ENCODE peak calls at places on chromosomes 13 and 19, in eight cellular contexts. Q is psoas muscle; Z is MCF 10A; U is suprapubic skin; L is fibroblast of pulmonary artery; B is upper lobe of right lung; D is CD4-positive, alpha-beta T cell; R is GM23338. C is an unnamed sample.

GRCh38 chr19:21496876-21497275 is 8.5 kb upstream of the ZNF429 start:
- DNase-seq in L (no peak), R (no peak), Z (no peak), U (no peak), Q (no peak), D (no peak), B (no peak), C (no peak)

GRCh38 chr19:28296506-28296905 is 916.4 kb downstream of the UQCRFS1 start:
- DNase-seq in Z (no peak), D (no peak), B (no peak), Q (no peak), U (no peak), L (peak; percentile 35), R (no peak), C (no peak)

GRCh38 chr19:39499082-39499642 is 415 bp downstream of the DLL3 start:
- DNase-seq in B (no peak), U (no peak), R (peak; percentile 65), L (no peak), Q (no peak), D (no peak), Z (no peak), C (peak; percentile 69)

GRCh38 chr13:52164989-52165388 is 5.6 kb upstream of the NEK3 start:
- DNase-seq in U (no peak), D (no peak), B (no peak), Z (no peak), L (no peak), Q (no peak), R (no peak), C (no peak)

GRCh38 chr19:35040826-35041547 is 534 bp upstream of the HPN start:
- DNase-seq in L (peak; percentile 48), R (peak; percentile 93), Q (peak; percentile 98), D (no peak), B (peak; percentile 96), Z (no peak), U (peak; percentile 88), C (peak; percentile 74)

GRCh38 chr19:32363175-32363574 is 17.8 kb downstream of the ZNF507 start:
- DNase-seq in D (no peak), Z (peak; percentile 64), L (peak; percentile 61), R (no peak), U (no peak), B (no peak), Q (no peak), C (no peak)

GRCh38 chr19:1011831-1012333 is 9.0 kb downstream of the TMEM259 start:
- DNase-seq in D (no peak), L (no peak), Z (no peak), B (no peak), R (no peak), Q (no peak), U (no peak), C (no peak)

GRCh38 chr19:16168465-16169081 is 4.8 kb downstream of the CIB3 start:
- DNase-seq in Z (no peak), L (peak; percentile 61), U (no peak), B (no peak), D (no peak), Q (no peak), R (peak; percentile 13), C (no peak)

GRCh38 chr19:29672933-29673336 is 7.7 kb downstream of the PLEKHF1 start:
- DNase-seq in R (no peak), U (no peak), Z (no peak), L (no peak), D (peak; percentile 82), Q (peak; percentile 61), B (peak; percentile 67), C (no peak)

GRCh38 chr19:19642506-19643157 is 825 bp downstream of the GMIP start:
- DNase-seq in Q (no peak), D (peak; percentile 21), R (no peak), L (no peak), Z (peak; percentile 20), U (peak; percentile 74), B (no peak), C (no peak)

GRCh38 chr19:56356944-56357343 is 36.4 kb downstream of the ZNF582 start:
- DNase-seq in D (no peak), Q (no peak), U (no peak), L (no peak), Z (no peak), B (no peak), R (no peak), C (no peak)

GRCh38 chr13:51262501-51263211 is 40.5 kb downstream of the FAM124A start:
- DNase-seq in Z (no peak), U (no peak), Q (no peak), L (no peak), D (no peak), R (no peak), B (no peak), C (no peak)

GRCh38 chr13:76024151-76024550 is 388.0 kb downstream of the LMO7 start:
- DNase-seq in U (no peak), B (no peak), D (no peak), R (no peak), Q (no peak), Z (no peak), L (no peak), C (no peak)

GRCh38 chr19:48741222-48741999 is 1.0 kb upstream of the RASIP1 start:
- DNase-seq in L (no peak), Q (peak; percentile 76), B (peak; percentile 77), D (no peak), U (no peak), R (peak; percentile 78), Z (peak; percentile 51), C (no peak)

GRCh38 chr13:49421391-49421790 is 22.5 kb downstream of the CAB39L start:
- DNase-seq in Z (peak; percentile 8), B (no peak), U (no peak), Q (no peak), R (peak; percentile 74), L (peak; percentile 21), D (peak; percentile 8), C (no peak)

GRCh38 chr13:71611292-71611691 is 255.7 kb downstream of the DACH1 start:
- DNase-seq in B (no peak), U (no peak), D (no peak), L (no peak), Z (no peak), R (no peak), Q (no peak), C (no peak)

GRCh38 chr19:12767666-12768065 is 7.7 kb downstream of the HOOK2 start:
- DNase-seq in D (no peak), Z (no peak), Q (no peak), R (no peak), B (no peak), L (no peak), U (no peak), C (no peak)

GRCh38 chr13:113793718-113794085 is 34.7 kb downstream of the TMEM255B start:
- DNase-seq in Q (peak; percentile 42), D (no peak), U (no peak), Z (no peak), R (no peak), L (no peak), B (peak; percentile 49), C (no peak)

GRCh38 chr13:44305845-44306244 is 67.8 kb upstream of the SERP2 start:
- DNase-seq in B (no peak), Q (no peak), R (peak; percentile 19), D (no peak), U (no peak), Z (peak; percentile 62), L (no peak), C (no peak)

GRCh38 chr19:16969127-16969526 is 57.5 kb downstream of the CPAMD8 start:
- DNase-seq in D (no peak), Q (no peak), R (peak; percentile 28), L (peak; percentile 33), U (no peak), Z (peak; percentile 89), B (peak; percentile 3), C (no peak)

GRCh38 chr19:52896431-52897148 is 845 bp downstream of the ZNF320 start:
- DNase-seq in U (peak; percentile 64), R (peak; percentile 47), B (peak; percentile 66), D (no peak), L (peak; percentile 11), Q (peak; percentile 58), Z (peak; percentile 12), C (no peak)

GRCh38 chr19:35484637-35485036 is 5.6 kb downstream of the KRTDAP start:
- DNase-seq in Q (no peak), Z (no peak), D (no peak), U (no peak), R (no peak), L (no peak), B (no peak), C (no peak)

GRCh38 chr19:2603320-2603719 is 99.2 kb downstream of the GNG7 start:
- DNase-seq in Z (no peak), U (peak; percentile 77), L (peak; percentile 51), Q (peak; percentile 73), D (no peak), B (no peak), R (peak; percentile 75), C (no peak)

GRCh38 chr19:29748996-29749395 is 33.9 kb upstream of the C19orf12 start:
- DNase-seq in R (no peak), Q (no peak), D (no peak), Z (no peak), L (no peak), U (no peak), B (no peak), C (no peak)

GRCh38 chr13:25187596-25187995 is 15.5 kb upstream of the AMER2 start:
- DNase-seq in B (no peak), R (no peak), D (no peak), Q (no peak), U (no peak), Z (no peak), L (no peak), C (no peak)
- TF ChIP-seq CTCF in B (no peak), R (no peak), D (no peak), Q (no peak), U (no peak), Z (no peak), L (no peak), C (no peak)

GRCh38 chr13:39786091-39786490 is 130.6 kb downstream of the COG6 start:
- DNase-seq in B (no peak), Z (no peak), Q (no peak), U (no peak), R (no peak), L (no peak), D (no peak), C (no peak)
- TF ChIP-seq CTCF in B (no peak), Z (no peak), Q (no peak), U (no peak), R (no peak), L (no peak), D (no peak), C (no peak)

GRCh38 chr13:74794582-74794981 is 660.4 kb upstream of the KLF12 start:
- DNase-seq in Z (no peak), R (peak; percentile 16), D (no peak), L (no peak), U (no peak), Q (no peak), B (no peak), C (no peak)

GRCh38 chr13:74795526-74795925 is 661.3 kb upstream of the KLF12 start:
- DNase-seq in L (no peak), Q (no peak), B (no peak), R (no peak), D (no peak), U (no peak), Z (no peak), C (no peak)

GRCh38 chr13:74794147-74794546 is 659.9 kb upstream of the KLF12 start:
- DNase-seq in B (no peak), L (no peak), U (no peak), D (no peak), Z (no peak), Q (no peak), R (no peak), C (no peak)

GRCh38 chr13:74796126-74796643 is 662.0 kb upstream of the KLF12 start:
- DNase-seq in D (no peak), Z (no peak), Q (no peak), B (no peak), L (no peak), R (no peak), U (no peak), C (no peak)
- TF ChIP-seq CTCF in D (no peak), Z (no peak), Q (no peak), B (no peak), L (no peak), R (peak; percentile 57), U (no peak), C (no peak)

GRCh38 chr19:5534787-5535586 is 32.8 kb downstream of the TINCR start:
- DNase-seq in R (peak; percentile 51), L (no peak), D (no peak), U (no peak), B (no peak), Q (no peak), Z (no peak), C (no peak)
- TF ChIP-seq CTCF in R (peak; percentile 74), L (peak; percentile 46), D (no peak), U (peak; percentile 21), B (peak; percentile 19), Q (no peak), Z (peak; percentile 38), C (peak; percentile 73)